ENCODE peak calls at places on chromosomes 4 and X, in six cellular contexts. J is HepG2, S is SK-N-SH, U is GM12891, T is K562, G is H1. X is an unnamed sample.

GRCh38 chr4:6972911-6973310 is 63.3 kb downstream of the TBC1D14 start:
- DNase-seq in T (no peak), U (no peak), S (no peak), G (no peak), J (no peak), X (no peak)

GRCh38 chrX:18291006-18291545 is 63.4 kb downstream of the SCML2 start:
- DNase-seq in S (no peak), J (no peak), T (no peak), G (no peak), U (no peak), X (no peak)

GRCh38 chr4:164894725-164895124 is 17.7 kb downstream of the APELA start:
- DNase-seq in G (no peak), J (no peak), T (no peak), S (no peak), U (no peak), X (no peak)

GRCh38 chrX:136067946-136068345 is 79.4 kb upstream of the FHL1 start:
- DNase-seq in T (no peak), S (no peak), G (no peak), U (no peak), J (no peak), X (no peak)

GRCh38 chr4:118190903-118191302 is 156.6 kb downstream of the NDST3 start:
- DNase-seq in T (no peak), J (no peak), S (no peak), G (no peak), U (no peak), X (no peak)

GRCh38 chrX:148661035-148661434 is 160.6 kb downstream of the AFF2 start:
- DNase-seq in T (no peak), J (no peak), S (no peak), G (no peak), U (no peak), X (no peak)

GRCh38 chr4:188660796-188661195 is 521.6 kb downstream of the TRIML1 start:
- DNase-seq in G (no peak), U (no peak), T (no peak), J (no peak), S (no peak), X (no peak)

GRCh38 chr4:173111031-173111430 is 57.6 kb upstream of the GALNT7 start:
- DNase-seq in J (no peak), G (no peak), U (no peak), T (no peak), S (no peak), X (no peak)

GRCh38 chrX:39073131-39073530 is 271.9 kb downstream of the MID1IP1 start:
- DNase-seq in G (no peak), S (no peak), T (no peak), U (no peak), J (no peak), X (no peak)

GRCh38 chr4:138405934-138406567 is 163.9 kb upstream of the SLC7A11 start:
- DNase-seq in U (no peak), T (no peak), G (no peak), S (no peak), J (no peak), X (no peak)

GRCh38 chr4:83114576-83114975 is at the start of gene PLAC8:
- DNase-seq in T (no peak), J (peak), S (no peak), G (no peak), U (peak), X (no peak)

GRCh38 chr4:158016511-158016910 is 156.3 kb downstream of the GASK1B start:
- DNase-seq in S (no peak), U (no peak), T (no peak), J (no peak), G (no peak), X (no peak)

GRCh38 chr4:168489616-168490015 is 7.2 kb upstream of the PALLD start:
- DNase-seq in T (no peak), J (no peak), G (no peak), S (no peak), U (no peak), X (no peak)

GRCh38 chrX:12447448-12448154 is 309.3 kb downstream of the FRMPD4 start:
- DNase-seq in G (no peak), S (no peak), T (no peak), U (no peak), J (no peak), X (no peak)

GRCh38 chr4:150581611-150582010 is 340 bp upstream of the MAB21L2 start:
- DNase-seq in G (no peak), S (peak), J (no peak), T (no peak), U (no peak), X (no peak)

GRCh38 chr4:10926025-10926424 is 241.5 kb upstream of the CLNK start:
- DNase-seq in G (no peak), S (no peak), U (no peak), J (no peak), T (no peak), X (no peak)

GRCh38 chr4:76233967-76234678 is 17.4 kb upstream of the FAM47E start:
- DNase-seq in T (peak), J (no peak), G (no peak), U (no peak), S (peak), X (no peak)

GRCh38 chr4:183960912-183961569 is 55.9 kb downstream of the STOX2 start:
- DNase-seq in U (no peak), J (no peak), G (no peak), T (no peak), S (no peak), X (no peak)

GRCh38 chrX:145817299-145817665 is 347 bp upstream of the SLITRK2 start:
- DNase-seq in S (no peak), J (no peak), U (no peak), T (no peak), G (no peak), X (no peak)

GRCh38 chr4:8112036-8112576 is 46.5 kb downstream of the ABLIM2 start:
- DNase-seq in J (no peak), S (no peak), U (no peak), T (no peak), G (no peak), X (no peak)

GRCh38 chrX:68121835-68122234 is 311.5 kb downstream of the OPHN1 start:
- DNase-seq in T (no peak), U (no peak), J (no peak), G (no peak), S (no peak), X (no peak)

GRCh38 chr4:128698386-128698785 is 111.1 kb upstream of the JADE1 start:
- DNase-seq in S (no peak), U (no peak), G (no peak), T (no peak), J (no peak), X (no peak)

GRCh38 chrX:19792412-19792811 is 95.0 kb downstream of the SH3KBP1 start:
- DNase-seq in T (no peak), S (no peak), J (no peak), U (no peak), G (no peak), X (no peak)

GRCh38 chr4:146134761-146135160 is 40.8 kb upstream of the LSM6 start:
- DNase-seq in U (no peak), G (no peak), T (no peak), S (peak), J (no peak), X (no peak)

GRCh38 chr4:105061136-105061696 is 85.5 kb upstream of the TET2 start:
- DNase-seq in T (peak), S (no peak), J (peak), U (no peak), G (peak), X (no peak)

GRCh38 chr4:6204871-6205583 is 4.7 kb upstream of the JAKMIP1 start:
- DNase-seq in G (no peak), T (no peak), U (no peak), J (no peak), S (no peak), X (no peak)

GRCh38 chrX:38717871-38718270 is 83.4 kb upstream of the MID1IP1 start:
- DNase-seq in G (no peak), T (peak), S (peak), J (peak), U (peak), X (no peak)

GRCh38 chrX:134969726-134970125 is 21.1 kb upstream of the SMIM10 start:
- DNase-seq in S (no peak), G (no peak), T (no peak), U (no peak), J (no peak), X (no peak)

GRCh38 chr4:165767671-165768070 is 105.4 kb upstream of the TLL1 start:
- DNase-seq in J (no peak), G (no peak), S (no peak), U (no peak), T (no peak), X (no peak)

GRCh38 chr4:110163327-110164070 is 34.9 kb downstream of the ELOVL6 start:
- DNase-seq in U (no peak), S (no peak), G (no peak), J (no peak), T (no peak), X (no peak)

GRCh38 chrX:66863721-66864120 is 224.8 kb upstream of the EDA2R start:
- DNase-seq in T (no peak), U (no peak), G (no peak), S (no peak), J (no peak), X (no peak)

GRCh38 chr4:126592088-126592487 is 1040.7 kb upstream of the INTU start:
- DNase-seq in T (no peak), U (no peak), J (no peak), G (no peak), S (no peak), X (no peak)

GRCh38 chr4:87506974-87507701 is 22.0 kb downstream of the SPARCL1 start:
- DNase-seq in G (no peak), S (no peak), T (no peak), U (no peak), J (no peak), X (no peak)

GRCh38 chr4:114277690-114278089 is 298.2 kb upstream of the ARSJ start:
- DNase-seq in T (no peak), J (no peak), U (no peak), S (no peak), G (no peak), X (no peak)

GRCh38 chrX:68402094-68402493 is 31.2 kb downstream of the OPHN1 start:
- DNase-seq in S (no peak), G (no peak), U (no peak), T (no peak), J (no peak), X (no peak)

GRCh38 chrX:46912673-46913491 is 661 bp downstream of the JADE3 start:
- DNase-seq in S (peak), G (no peak), J (peak), T (peak), U (peak), X (peak)

GRCh38 chrX:9356846-9357245 is 108.0 kb upstream of the TBL1X start:
- DNase-seq in G (no peak), U (no peak), J (no peak), S (no peak), T (no peak), X (no peak)

GRCh38 chr4:2741626-2742025 is 14.5 kb downstream of the TNIP2 start:
- DNase-seq in J (no peak), U (no peak), S (no peak), G (no peak), T (no peak), X (no peak)

GRCh38 chr4:1459664-1460511 is 53.6 kb upstream of the NKX1-1 start:
- DNase-seq in G (no peak), S (peak), U (no peak), J (no peak), T (no peak), X (no peak)

GRCh38 chr4:124997907-124998306 is 285.4 kb upstream of the ANKRD50 start:
- DNase-seq in J (no peak), G (no peak), U (no peak), S (no peak), T (no peak), X (no peak)

GRCh38 chr4:124993838-124994237 is 281.3 kb upstream of the ANKRD50 start:
- DNase-seq in T (no peak), J (no peak), U (no peak), G (no peak), S (no peak), X (no peak)

DNA sequence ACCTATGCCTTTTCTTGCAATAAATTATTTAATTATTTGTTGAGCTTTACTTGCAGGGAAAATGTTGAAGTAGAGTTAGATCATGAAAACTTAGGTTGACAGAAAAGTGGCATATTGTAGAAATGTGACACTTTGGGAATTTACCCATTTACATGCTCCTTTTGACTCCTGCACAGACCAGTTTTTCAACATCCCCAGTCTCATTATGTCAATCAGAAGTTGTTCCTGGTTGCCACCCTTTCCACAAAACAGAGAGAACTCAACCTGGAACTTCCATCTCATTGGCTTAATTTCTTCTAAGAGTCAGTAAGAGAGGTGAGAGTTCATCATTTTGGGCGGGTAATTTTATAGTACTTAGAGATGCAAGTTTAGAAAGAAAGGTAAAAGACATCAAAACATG is 284.6 kb upstream of the ANKRD50 start:
- DNase-seq in J (no peak), U (no peak), G (no peak), T (no peak), S (no peak), X (no peak)
- TF ChIP-seq TAF1 in J (no peak), U (no peak), G (no peak), T (no peak), S (no peak), X (no peak)

DNA sequence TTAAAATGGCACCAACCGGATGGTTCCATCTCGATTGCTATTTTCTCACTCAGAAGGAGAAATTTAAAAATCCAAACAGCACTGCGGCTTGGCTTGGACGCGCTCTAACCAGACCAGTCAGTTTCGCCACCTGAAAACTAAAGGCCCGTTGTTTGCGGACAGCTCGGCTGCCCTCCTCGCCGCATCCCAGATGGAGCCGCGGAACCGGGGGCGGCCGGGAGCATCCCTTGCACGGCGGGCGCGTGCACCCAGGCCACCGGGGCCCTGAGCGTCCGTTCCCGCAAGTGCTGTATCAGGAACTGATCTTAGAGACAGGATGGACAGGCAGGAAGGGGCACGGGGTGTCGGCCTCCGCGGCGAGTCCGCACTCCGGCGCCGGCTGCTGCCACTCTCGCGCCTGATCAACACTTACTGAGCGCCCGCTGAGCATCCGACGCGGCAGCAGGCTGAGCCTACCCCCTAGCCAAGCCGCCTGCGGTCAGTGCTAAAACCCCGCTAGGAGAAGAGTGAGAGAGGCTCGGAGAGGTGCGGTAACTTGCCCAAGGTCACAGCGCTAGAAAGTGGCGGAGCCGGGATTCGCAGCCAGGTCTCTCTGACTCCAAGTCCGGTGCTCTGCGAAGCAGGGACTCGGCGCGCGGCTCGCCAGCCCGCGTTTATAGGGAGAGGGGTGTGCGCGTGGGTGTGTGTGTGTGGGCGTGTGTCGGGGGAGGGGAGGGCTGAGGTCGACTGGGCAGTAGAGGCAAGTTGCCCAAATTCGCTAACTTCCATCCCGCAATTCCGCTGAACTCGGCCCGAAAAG is at the start of gene CITED1:
- DNase-seq in T (no peak), J (no peak), G (no peak), U (no peak), S (peak), X (no peak)
- TF ChIP-seq TAF1 in T (no peak), J (no peak), G (no peak), U (no peak), S (no peak), X (no peak)

DNA sequence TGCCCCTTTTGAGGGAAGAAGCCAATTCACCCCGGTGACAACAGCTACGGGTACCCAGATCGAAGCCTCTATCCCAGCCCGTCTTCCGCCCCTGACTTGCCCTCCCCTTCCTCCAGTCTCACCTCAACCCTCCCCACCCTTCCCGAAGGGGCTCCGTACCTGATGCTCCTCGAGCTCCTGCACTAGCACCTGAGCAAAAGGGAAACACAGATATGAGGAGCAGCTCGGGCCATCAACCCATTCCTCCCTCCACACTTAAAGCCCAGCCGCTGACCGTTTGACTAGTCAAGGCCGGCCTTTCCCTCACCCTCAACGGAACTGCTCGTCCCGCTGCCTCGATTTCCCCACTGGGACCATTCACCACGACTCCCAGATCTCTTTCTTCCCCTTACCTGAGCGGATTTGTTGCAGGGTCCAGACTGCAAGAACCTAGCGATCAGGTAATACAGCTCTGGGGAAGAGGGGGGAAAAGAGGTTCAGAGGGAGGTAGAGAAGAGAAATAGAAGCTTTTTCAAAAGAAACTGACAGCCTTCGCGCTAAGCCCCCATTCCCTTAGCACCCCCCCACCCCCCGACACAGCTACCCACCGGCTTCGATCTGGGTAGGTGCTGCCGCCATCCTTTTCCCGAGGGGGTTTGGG is 703 bp downstream of the BRWD3 start:
- DNase-seq in G (no peak), S (peak), J (no peak), T (peak), U (no peak), X (no peak)
- TF ChIP-seq TAF1 in G (no peak), S (no peak), J (no peak), T (no peak), U (no peak), X (no peak)

GRCh38 chr4:170015285-170015684 is 10.9 kb downstream of the MFAP3L start:
- DNase-seq in G (no peak), J (no peak), U (no peak), T (no peak), S (no peak), X (no peak)
- TF ChIP-seq TAF1 in G (no peak), J (no peak), U (no peak), T (no peak), S (no peak), X (no peak)

X was measured in GM12892.